ENCODE peak calls at places on chromosome 1, in seven cellular contexts. O, C, R, H, E, K and Z are unnamed samples. For H3K4me1, the result is how much of the 10 kb centered on the place peaks cover.

GRCh38 chr1:225598847-225599246 is 54.1 kb downstream of the ENAH start:
- DNase-seq in H (no peak), O (no peak), E (no peak), C (no peak), K (no peak), R (no peak), Z (no peak)

GRCh38 chr1:154418062-154418897 is 13.1 kb downstream of the IL6R start:
- DNase-seq in E (peak), O (peak), H (no peak), R (peak), C (no peak), K (peak), Z (peak)

GRCh38 chr1:3975903-3976630 is 76.0 kb upstream of the C1orf174 start:
- DNase-seq in E (no peak), C (no peak), O (no peak), K (no peak), R (no peak), H (no peak), Z (no peak)

GRCh38 chr1:66778266-66778665 is 22.8 kb downstream of the INSL5 start:
- DNase-seq in R (no peak), K (no peak), E (no peak), O (no peak), C (no peak), H (no peak), Z (no peak)

GRCh38 chr1:196393742-196394141 is 214.5 kb downstream of the KCNT2 start:
- DNase-seq in O (peak), K (no peak), R (no peak), H (no peak), E (no peak), C (no peak), Z (no peak)

GRCh38 chr1:246800800-246801199 is 76.6 kb downstream of the SCCPDH start:
- DNase-seq in H (no peak), O (no peak), K (no peak), E (no peak), C (no peak), R (no peak), Z (no peak)

GRCh38 chr1:26752519-26752918 is 35.2 kb upstream of the PIGV start:
- DNase-seq in O (peak), C (no peak), H (no peak), R (peak), K (no peak), E (no peak), Z (no peak)

GRCh38 chr1:45863117-45863670 is 59.8 kb downstream of the MAST2 start:
- DNase-seq in E (no peak), C (no peak), K (no peak), O (no peak), R (no peak), H (no peak), Z (no peak)

GRCh38 chr1:178870944-178871343 is at the start of gene ANGPTL1:
- DNase-seq in K (no peak), E (no peak), O (peak), H (no peak), C (peak), R (peak), Z (no peak)

GRCh38 chr1:212782422-212783154 is 9.0 kb downstream of the NSL1 start:
- DNase-seq in O (peak), C (peak), R (no peak), K (no peak), H (no peak), E (no peak), Z (no peak)

GRCh38 chr1:184770176-184770575 is 15.5 kb upstream of the EDEM3 start:
- DNase-seq in C (no peak), E (no peak), K (no peak), R (no peak), O (no peak), H (no peak), Z (no peak)

GRCh38 chr1:178243119-178243518 is 149.2 kb downstream of the RASAL2 start:
- DNase-seq in H (no peak), R (no peak), O (no peak), K (no peak), E (no peak), C (peak), Z (no peak)

GRCh38 chr1:20074046-20074724 is 4.2 kb downstream of the PLA2G5 start:
- DNase-seq in H (no peak), O (no peak), E (no peak), R (no peak), C (no peak), K (no peak), Z (no peak)

GRCh38 chr1:200738733-200739498 is at the start of gene CAMSAP2:
- DNase-seq in H (peak), O (peak), C (peak), E (peak), K (peak), R (peak), Z (peak)

GRCh38 chr1:212666116-212666775 is 33.4 kb downstream of the BATF3 start:
- DNase-seq in E (no peak), K (no peak), R (no peak), H (no peak), O (no peak), C (no peak), Z (no peak)

GRCh38 chr1:247243738-247244137 is 12.1 kb upstream of the VN1R5 start:
- DNase-seq in H (no peak), E (no peak), K (no peak), R (no peak), C (no peak), O (no peak), Z (no peak)

GRCh38 chr1:180616441-180616840 is 15.4 kb upstream of the XPR1 start:
- DNase-seq in K (no peak), E (no peak), H (no peak), O (no peak), C (no peak), R (no peak), Z (no peak)

DNA sequence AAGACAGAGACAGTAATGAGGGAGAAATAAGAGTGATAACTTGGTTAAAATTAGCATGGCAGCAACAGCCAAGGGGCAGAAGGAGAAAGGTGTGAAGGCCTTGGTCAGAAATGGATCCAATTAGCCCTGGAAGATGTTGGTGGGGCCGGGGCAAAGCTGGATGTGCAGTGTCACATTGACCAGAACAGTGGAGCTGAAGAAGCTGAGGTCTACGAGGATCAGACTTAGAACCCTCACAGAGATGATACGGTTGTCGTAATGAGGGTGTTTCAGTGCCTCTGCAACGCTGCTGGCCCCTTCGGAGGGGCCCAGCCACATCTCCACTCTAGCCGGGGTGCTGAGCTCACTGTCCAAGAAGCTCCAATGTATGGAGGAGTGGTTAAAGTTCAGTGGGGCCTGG is 14.2 kb downstream of the SH2D2A start:
- DNase-seq in K (no peak), E (no peak), R (no peak), C (no peak), H (no peak), O (no peak), Z (no peak)
- H3K27ac ChIP-seq in K (no peak), E (no peak), R (no peak), C (no peak), H (no peak), O (no peak), Z (no peak)

GRCh38 chr1:43618521-43619313 is 31.2 kb upstream of the KDM4A start:
- DNase-seq in E (no peak), O (no peak), H (no peak), C (no peak), R (no peak), K (no peak), Z (no peak)

GRCh38 chr1:43617668-43618067 is 32.3 kb upstream of the KDM4A start:
- DNase-seq in K (no peak), C (no peak), E (no peak), H (no peak), O (no peak), R (no peak), Z (no peak)

GRCh38 chr1:43614891-43615290 is 35.1 kb upstream of the KDM4A start:
- DNase-seq in H (no peak), R (no peak), E (no peak), K (no peak), C (no peak), O (no peak), Z (no peak)

GRCh38 chr1:43616383-43616782 is 33.6 kb upstream of the KDM4A start:
- DNase-seq in R (no peak), K (no peak), O (no peak), H (no peak), C (no peak), E (no peak), Z (no peak)

GRCh38 chr1:43617011-43617410 is 32.9 kb upstream of the KDM4A start:
- DNase-seq in E (no peak), H (no peak), C (no peak), O (no peak), K (no peak), R (no peak), Z (no peak)
- H3K4me3 ChIP-seq in E (no peak), H (no peak), C (no peak), O (no peak), K (no peak), R (no peak), Z (no peak)

DNA sequence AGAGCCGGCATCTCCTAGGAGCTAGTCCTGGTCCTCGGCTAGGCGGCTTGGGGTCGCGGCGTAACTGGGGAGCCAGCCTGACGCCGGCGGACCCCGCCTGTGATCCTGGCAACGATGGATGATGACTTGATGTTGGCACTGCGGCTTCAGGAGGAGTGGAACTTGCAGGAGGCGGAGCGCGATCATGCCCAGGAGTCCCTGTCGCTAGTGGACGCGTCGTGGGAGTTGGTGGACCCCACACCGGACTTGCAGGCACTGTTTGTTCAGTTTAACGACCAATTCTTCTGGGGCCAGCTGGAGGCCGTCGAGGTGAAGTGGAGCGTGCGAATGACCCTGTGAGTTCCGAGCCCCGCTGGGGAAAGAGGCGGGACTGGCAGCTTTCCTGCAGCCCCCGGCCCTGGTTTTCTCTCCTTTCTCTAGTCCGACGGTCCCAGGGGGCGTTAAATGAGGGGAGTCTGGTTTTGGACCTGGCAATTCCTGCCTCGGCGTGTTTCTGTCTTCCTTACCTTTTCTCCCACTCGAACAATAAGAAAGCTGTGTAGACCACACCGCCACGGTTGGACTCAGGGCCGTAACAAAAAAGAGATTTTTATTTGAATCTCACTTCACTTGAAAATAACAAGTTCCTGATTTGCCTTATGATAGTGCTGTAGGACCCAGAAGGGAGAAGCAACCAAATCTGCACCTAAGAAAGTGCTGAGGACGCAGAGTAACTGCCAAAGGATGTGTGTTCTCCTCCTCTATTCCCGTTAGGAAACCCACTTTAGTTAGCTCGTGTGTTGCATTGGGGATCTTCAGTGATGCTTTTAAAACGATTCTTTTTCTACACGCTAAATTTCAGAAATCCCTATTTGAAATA is at the start of gene SPRTN:
- DNase-seq in R (no peak), C (peak), E (no peak), H (no peak), O (peak), K (no peak), Z (no peak)
- H3K4me1 ChIP-seq in R (under half), C (under half), E (under half), H (under half), O (under half), K (half or more), Z (under half)

GRCh38 chr1:109762039-109762585 is 1.6 kb downstream of the EPS8L3 start:
- DNase-seq in H (no peak), R (peak), E (peak), K (no peak), O (no peak), C (no peak), Z (no peak)
- H3K27ac ChIP-seq in H (no peak), R (no peak), E (peak), K (peak), O (peak), C (no peak), Z (no peak)

GRCh38 chr1:207958376-207959139 is 47.6 kb upstream of the CD34 start:
- DNase-seq in K (no peak), R (no peak), O (no peak), C (peak), H (no peak), E (no peak), Z (no peak)

GRCh38 chr1:207959995-207960745 is 49.2 kb upstream of the CD34 start:
- DNase-seq in E (no peak), R (no peak), K (no peak), O (no peak), C (no peak), H (no peak), Z (no peak)

GRCh38 chr1:207956976-207957375 is 46.1 kb upstream of the CD34 start:
- DNase-seq in C (no peak), K (no peak), H (no peak), R (no peak), E (no peak), O (peak), Z (no peak)

GRCh38 chr1:207962716-207963428 is 51.9 kb upstream of the CD34 start:
- DNase-seq in E (peak), O (peak), C (peak), K (peak), H (no peak), R (peak), Z (no peak)

GRCh38 chr1:207959141-207959825 is 48.4 kb upstream of the CD34 start:
- DNase-seq in O (peak), E (peak), C (peak), R (peak), H (no peak), K (peak), Z (peak)
- H3K4me3 ChIP-seq in O (peak), E (peak), C (peak), R (peak), H (peak), K (peak), Z (peak)

GRCh38 chr1:12481928-12482327 is 136.1 kb downstream of the DHRS3 start:
- DNase-seq in R (no peak), C (no peak), K (no peak), H (no peak), O (no peak), E (no peak), Z (no peak)
- H3K4me1 ChIP-seq in R (under half), C (under half), K (half or more), H (under half), O (under half), E (under half), Z (half or more)

DNA sequence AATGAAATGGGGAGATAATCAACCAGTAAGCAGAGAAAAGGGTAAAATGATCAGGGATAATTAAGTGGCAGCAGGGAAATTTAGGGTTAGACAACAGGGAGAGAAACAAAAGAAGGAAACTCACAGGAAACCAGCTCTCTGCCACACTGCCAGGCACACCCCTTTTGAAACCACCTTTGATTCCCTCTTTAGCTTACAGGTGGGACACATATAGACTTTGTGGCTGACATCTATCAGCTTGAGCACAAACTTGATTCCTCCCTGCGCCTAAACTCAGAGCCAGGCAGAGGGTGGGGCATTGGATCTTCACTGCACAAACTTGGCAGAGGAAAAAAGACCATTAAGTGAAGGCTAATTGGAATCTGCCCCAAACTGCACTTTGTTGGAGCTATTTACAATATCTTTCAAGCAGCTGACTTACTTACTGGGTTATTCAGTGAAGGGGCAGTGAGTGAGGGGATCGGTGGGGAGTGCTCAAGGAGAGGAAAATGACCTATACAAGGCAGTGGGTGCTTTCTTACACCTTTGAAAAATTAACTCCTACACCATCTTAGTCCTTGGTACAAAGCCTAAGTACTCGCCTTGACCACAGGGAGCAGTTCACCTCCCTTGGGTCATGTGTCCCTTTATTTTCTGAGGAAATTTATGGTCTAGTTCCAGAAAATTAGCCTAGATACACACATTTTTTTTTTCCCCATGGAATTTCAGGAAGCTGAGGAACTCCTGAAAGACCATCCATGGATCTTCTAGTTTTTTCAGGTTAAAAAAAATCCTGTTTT is 60.2 kb downstream of the PBX1 start:
- DNase-seq in E (no peak), C (no peak), R (no peak), O (peak), K (no peak), H (no peak), Z (no peak)
- H3K27ac ChIP-seq in E (peak), C (no peak), R (peak), O (no peak), K (peak), H (no peak), Z (no peak)

DNA sequence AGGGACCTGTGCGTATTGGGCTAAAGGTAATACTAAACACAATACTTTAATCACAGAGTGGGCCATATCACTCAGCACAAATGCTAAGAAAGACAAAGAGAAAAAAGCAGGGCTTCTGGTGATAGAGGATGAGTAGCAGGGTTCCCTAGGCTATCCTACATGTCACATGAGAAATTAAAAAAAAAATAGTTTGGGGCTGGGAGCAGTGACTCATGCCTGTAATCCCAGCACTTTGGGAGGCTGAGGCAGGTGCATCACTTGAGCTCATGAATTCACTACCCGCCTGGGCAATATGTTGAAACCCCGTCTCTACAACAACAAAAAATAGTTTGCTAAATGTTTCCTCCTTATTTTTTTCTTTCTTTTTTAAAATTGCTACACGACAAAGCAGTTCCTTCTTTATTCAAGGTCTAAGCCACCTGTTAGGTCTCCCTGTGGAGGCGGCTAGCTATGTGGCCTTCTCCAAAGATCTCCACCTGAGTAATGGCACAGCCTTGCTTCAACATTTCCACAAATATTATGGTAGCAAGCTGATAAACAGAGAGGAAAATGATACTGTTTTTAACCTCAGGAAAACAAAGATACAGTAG is 1.5 kb downstream of the ENSA start:
- DNase-seq in C (no peak), O (no peak), K (no peak), R (no peak), H (no peak), E (no peak), Z (no peak)
- H3K4me3 ChIP-seq in C (peak), O (peak), K (peak), R (no peak), H (peak), E (peak), Z (peak)

DNA sequence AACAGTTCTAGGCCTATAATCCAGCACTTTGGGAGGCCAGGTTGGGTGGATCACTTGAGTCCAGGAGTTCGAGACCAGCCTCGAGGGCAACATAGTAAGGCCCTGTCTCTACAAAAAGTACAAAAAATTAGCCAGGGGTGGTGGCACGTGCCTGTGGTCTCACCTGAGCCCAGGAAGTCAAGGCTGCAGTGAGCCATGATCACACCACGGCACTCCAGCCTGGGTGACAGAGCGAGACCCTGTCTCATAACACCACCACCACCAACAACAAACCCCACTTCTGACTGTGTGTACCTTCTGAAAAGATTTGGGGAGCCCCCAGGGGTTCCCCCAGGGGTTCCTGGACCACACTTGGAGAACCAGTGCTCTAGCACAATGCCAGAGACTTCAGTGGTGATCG is 30.0 kb downstream of the NUAK2 start:
- DNase-seq in C (no peak), K (no peak), H (no peak), O (no peak), R (no peak), E (no peak), Z (no peak)
- H3K4me1 ChIP-seq in C (under half), K (under half), H (under half), O (under half), R (under half), E (under half), Z (under half)